ENCODE peak calls at places on chromosomes 7 and 10, in eight cellular contexts. U is iPS DF 19.7; V is pancreas; W is AG09319; R is naive thymus-derived CD8-positive, alpha-beta T cell; G is IMR-90; D is type B pancreatic cell; O is EH. J is an unnamed sample.

GRCh38 chr7:5283421-5284303 is 919 bp downstream of the SLC29A4 start:
- DNase-seq in O (peak), V (no peak), R (no peak), W (no peak), U (no peak), G (no peak), D (no peak), J (no peak)

GRCh38 chr7:4681218-4681851 is 760 bp upstream of the FOXK1 start:
- DNase-seq in R (no peak), V (no peak), U (no peak), O (no peak), G (no peak), D (no peak), W (no peak), J (no peak)

GRCh38 chr7:157310676-157311185 is 26.1 kb upstream of the DNAJB6 start:
- DNase-seq in V (no peak), R (no peak), O (peak), G (peak), W (no peak), D (no peak), U (no peak), J (no peak)

GRCh38 chr7:134750083-134751062 is 29.1 kb upstream of the CALD1 start:
- DNase-seq in G (peak), V (peak), D (no peak), O (peak), R (peak), W (no peak), U (peak), J (peak)

GRCh38 chr10:31554556-31554955 is 235.5 kb downstream of the ZEB1 start:
- DNase-seq in O (peak), U (no peak), W (no peak), G (peak), V (no peak), D (no peak), R (no peak), J (no peak)

GRCh38 chr7:106885652-106886051 is 20.6 kb downstream of the PIK3CG start:
- DNase-seq in U (no peak), R (no peak), O (no peak), D (no peak), W (no peak), G (no peak), V (no peak), J (no peak)

GRCh38 chr7:133003052-133003910 is 78.6 kb downstream of the CHCHD3 start:
- DNase-seq in R (no peak), D (no peak), U (no peak), W (no peak), V (no peak), G (peak), O (no peak), J (no peak)

GRCh38 chr10:103327906-103328305 is 23.0 kb downstream of the PCGF6 start:
- DNase-seq in W (no peak), O (no peak), U (no peak), V (no peak), D (peak), G (no peak), R (no peak), J (no peak)

GRCh38 chr10:76582536-76582935 is 1055.1 kb downstream of the KCNMA1 start:
- DNase-seq in D (no peak), R (no peak), V (no peak), G (peak), U (no peak), O (peak), W (no peak), J (no peak)

GRCh38 chr10:129742742-129743550 is 221.1 kb downstream of the EBF3 start:
- DNase-seq in U (no peak), G (no peak), W (no peak), D (peak), O (no peak), R (no peak), V (no peak), J (no peak)

GRCh38 chr7:3861941-3862340 is 560.9 kb downstream of the SDK1 start:
- DNase-seq in V (no peak), O (no peak), D (no peak), G (peak), U (peak), W (peak), R (no peak), J (no peak)

GRCh38 chr7:80263321-80263720 is 128.7 kb downstream of the GNAI1 start:
- DNase-seq in G (no peak), D (no peak), W (no peak), O (no peak), V (no peak), R (no peak), U (no peak), J (no peak)

GRCh38 chr7:28411876-28412662 is at the start of gene CREB5:
- DNase-seq in U (no peak), W (no peak), G (peak), D (no peak), O (no peak), R (no peak), V (no peak), J (no peak)

GRCh38 chr10:89481662-89482061 is 53.7 kb downstream of the SLC16A12 start:
- DNase-seq in U (no peak), D (no peak), O (peak), W (peak), R (no peak), G (peak), V (no peak), J (no peak)

GRCh38 chr10:31404640-31405039 is 85.6 kb downstream of the ZEB1 start:
- DNase-seq in G (peak), R (no peak), W (no peak), V (no peak), D (no peak), O (peak), U (no peak), J (no peak)

GRCh38 chr7:14666304-14666703 is 236.2 kb downstream of the DGKB start:
- DNase-seq in R (no peak), O (no peak), W (no peak), G (no peak), D (no peak), U (no peak), V (no peak), J (no peak)

GRCh38 chr10:6203331-6204062 is 765 bp downstream of the PFKFB3 start:
- DNase-seq in O (peak), W (no peak), D (peak), V (peak), U (no peak), R (peak), G (peak), J (peak)

GRCh38 chr10:102450374-102451104 is 804 bp downstream of the C10orf95 start:
- DNase-seq in U (no peak), W (no peak), R (peak), G (peak), D (peak), O (peak), V (peak), J (peak)

GRCh38 chr10:111856631-111857030 is 326.9 kb downstream of the GPAM start:
- DNase-seq in R (no peak), G (no peak), W (no peak), O (no peak), D (no peak), V (no peak), U (no peak), J (no peak)

GRCh38 chr10:119919271-119919670 is 26.7 kb downstream of the SEC23IP start:
- DNase-seq in D (no peak), U (no peak), W (no peak), V (no peak), O (peak), G (peak), R (no peak), J (no peak)

GRCh38 chr7:130490287-130490686 is 1.6 kb upstream of the MEST start:
- DNase-seq in R (no peak), W (no peak), O (no peak), G (no peak), D (no peak), U (peak), V (no peak), J (no peak)

GRCh38 chr10:69346776-69347175 is 68.5 kb downstream of the HK1 start:
- DNase-seq in U (no peak), O (no peak), D (no peak), R (no peak), W (no peak), G (no peak), V (no peak), J (no peak)

GRCh38 chr10:133489816-133490588 is 36.3 kb downstream of the SCART1 start:
- DNase-seq in D (no peak), W (no peak), V (no peak), G (no peak), U (no peak), R (no peak), O (no peak), J (no peak)

GRCh38 chr7:132024290-132024689 is 467.9 kb upstream of the PODXL start:
- DNase-seq in G (no peak), D (no peak), R (no peak), W (no peak), O (no peak), U (no peak), V (no peak), J (no peak)